ENCODE peak calls at places on chromosomes 13 and 19, in eight cellular contexts. A is SJSA1; V is HS-27A; W is activated T-cell treated with anti-CD3 and anti-CD28 coated beads, Interleukin-2, amount 50 U/mL, for 48 hours; Q is stimulated activated CD4-positive, alpha-beta T cell treated with anti-CD3 and anti-CD28 coated beads, Interleukin-4, amount 100 ng/mL, for 4 hours; P is Panc1; L is ELR; H is myocyte. D is an unnamed sample.

GRCh38 chr13:98083507-98083906 is 59.4 kb upstream of the FARP1 start:
- DNase-seq in V (peak; percentile 71), Q (no peak), A (no peak), H (peak; percentile 79), L (peak; percentile 98), P (no peak), W (no peak), D (peak; percentile 68)

GRCh38 chr13:78121459-78122348 is 203.1 kb upstream of the EDNRB start:
- DNase-seq in V (no peak), H (peak; percentile 72), P (no peak), L (peak; percentile 81), Q (peak; percentile 9), W (peak; percentile 26), A (no peak), D (peak; percentile 77)

GRCh38 chr13:39038569-39038898 is 278 bp downstream of the NHLRC3 start:
- DNase-seq in P (no peak), H (no peak), V (no peak), A (no peak), L (peak; percentile 50), W (peak; percentile 78), Q (peak; percentile 32), D (no peak)

GRCh38 chr13:75079226-75079625 is 402.7 kb downstream of the TBC1D4 start:
- DNase-seq in W (no peak), H (peak; percentile 31), P (no peak), Q (no peak), A (no peak), V (no peak), L (peak; percentile 60), D (no peak)

GRCh38 chr13:98556968-98557591 is 19.8 kb downstream of the STK24 start:
- DNase-seq in L (peak; percentile 97), W (no peak), P (no peak), Q (peak; percentile 62), H (no peak), V (no peak), A (no peak), D (no peak)

GRCh38 chr13:113547248-113547971 is 37.1 kb upstream of the TFDP1 start:
- DNase-seq in L (peak; percentile 51), V (no peak), W (no peak), A (no peak), H (peak; percentile 36), Q (no peak), P (no peak), D (no peak)

GRCh38 chr13:51005566-51005965 is 96.0 kb downstream of the RNASEH2B start:
- DNase-seq in P (no peak), L (no peak), Q (no peak), W (no peak), A (no peak), V (no peak), H (peak; percentile 18), D (no peak)

GRCh38 chr19:41801031-41801430 is 4.6 kb downstream of the CEACAM3 start:
- DNase-seq in H (no peak), W (no peak), A (no peak), Q (no peak), L (no peak), V (no peak), P (no peak), D (no peak)

GRCh38 chr13:44004881-44005280 is 125.2 kb downstream of the LACC1 start:
- DNase-seq in L (peak; percentile 86), Q (no peak), V (no peak), P (no peak), W (no peak), H (peak; percentile 50), A (no peak), D (peak; percentile 60)